ENCODE peak calls at places on chromosomes 5 and 9, in five cellular contexts. O, S, P, F and W are unnamed samples.

GRCh38 chr5:56993241-56993640 is 41.3 kb upstream of the MIER3 start:
- DNase-seq in O (no peak), S (no peak), P (no peak), F (no peak), W (no peak)

GRCh38 chr9:22244141-22245011 is 202.2 kb upstream of the DMRTA1 start:
- DNase-seq in O (no peak), S (no peak), P (peak), F (no peak), W (peak)

GRCh38 chr9:109253637-109254284 is 67.1 kb downstream of the EPB41L4B start:
- DNase-seq in O (no peak), S (no peak), P (peak), F (no peak), W (no peak)

GRCh38 chr9:85108806-85109205 is 439.3 kb downstream of the NTRK2 start:
- DNase-seq in O (no peak), S (no peak), P (no peak), F (no peak), W (no peak)

GRCh38 chr5:14497276-14497675 is 84.3 kb upstream of the OTULINL start:
- DNase-seq in O (no peak), S (no peak), P (no peak), F (no peak), W (no peak)

GRCh38 chr9:70036641-70037040 is 7.0 kb upstream of the MAMDC2 start:
- DNase-seq in O (no peak), S (no peak), P (no peak), F (no peak), W (no peak)

GRCh38 chr5:163407034-163407652 is 30.3 kb upstream of the CCNG1 start:
- DNase-seq in O (no peak), S (no peak), P (no peak), F (peak), W (no peak)

GRCh38 chr5:116494784-116495480 is 79.7 kb downstream of the SEMA6A start:
- DNase-seq in O (no peak), S (no peak), P (no peak), F (no peak), W (peak)

GRCh38 chr5:175861337-175862130 is 9.8 kb upstream of the CPLX2 start:
- DNase-seq in O (no peak), S (no peak), P (peak), F (no peak), W (peak)

GRCh38 chr9:98726735-98727134 is 18.0 kb upstream of the GABBR2 start:
- DNase-seq in O (no peak), S (no peak), P (no peak), F (no peak), W (no peak)

GRCh38 chr9:136693490-136694162 is 6.4 kb upstream of the AGPAT2 start:
- DNase-seq in O (no peak), S (peak), P (peak), F (no peak), W (peak)

GRCh38 chr5:21642321-21642720 is 1210.8 kb downstream of the CDH12 start:
- DNase-seq in O (no peak), S (no peak), P (no peak), F (no peak), W (no peak)

GRCh38 chr9:131125038-131125287 is 423 bp upstream of the NUP214 start:
- DNase-seq in O (no peak), S (peak), P (peak), F (no peak), W (no peak)

DNA sequence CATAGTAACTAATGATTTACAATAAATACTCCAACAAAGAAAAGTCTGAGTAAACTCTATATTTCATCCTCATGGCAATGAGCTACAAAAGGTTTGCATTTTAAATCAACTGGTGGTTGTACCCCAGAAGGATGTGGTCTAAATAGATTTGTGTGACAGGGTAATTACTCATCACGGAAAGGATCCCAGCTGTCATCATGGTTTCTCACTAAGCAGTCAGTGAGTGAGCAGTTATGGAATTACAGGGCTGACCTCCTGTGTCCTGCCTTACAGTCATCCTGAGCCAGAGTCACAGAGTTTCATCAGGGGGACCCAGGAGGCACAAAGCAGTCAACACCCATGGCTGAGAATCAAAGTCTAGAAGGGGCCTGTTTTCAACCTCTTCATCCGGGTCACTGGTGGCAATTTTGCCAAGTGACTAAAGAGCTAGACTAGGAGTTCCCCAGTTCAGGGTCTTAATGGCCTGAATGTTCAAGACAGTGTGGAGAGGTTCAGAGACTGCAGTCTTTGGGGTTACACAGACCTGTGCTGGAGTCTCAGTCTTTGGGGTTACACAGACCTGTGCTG is 210.7 kb upstream of the SLC24A2 start:
- DNase-seq in O (no peak), S (no peak), P (no peak), F (peak), W (no peak)
- TF ChIP-seq HDAC2 in O (no peak), S (no peak), P (no peak), F (no peak), W (no peak)

DNA sequence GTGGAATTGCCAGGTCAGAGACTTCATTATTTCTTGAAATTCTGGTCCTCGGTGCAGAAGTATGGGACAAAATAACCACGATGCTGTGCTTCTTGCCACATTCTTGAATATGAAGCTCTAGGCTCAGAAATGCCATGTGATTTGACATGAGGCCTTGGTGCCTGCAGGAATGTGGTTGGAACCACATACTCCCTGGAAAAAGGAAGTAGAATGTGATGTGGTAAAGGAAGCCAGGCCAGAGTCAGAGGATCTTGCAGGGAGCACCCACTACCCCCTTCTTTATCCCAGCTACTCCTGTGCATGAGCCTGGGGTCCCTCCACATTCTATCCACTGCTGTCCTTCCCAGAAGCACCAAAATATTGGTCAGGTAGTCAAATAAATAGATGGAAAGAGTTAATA is 80.9 kb downstream of the FOXD1 start:
- DNase-seq in O (no peak), S (no peak), P (no peak), F (no peak), W (no peak)
- TF ChIP-seq HDAC2 in O (no peak), S (no peak), P (no peak), F (no peak), W (no peak)

GRCh38 chr5:16884595-16884994 is 51.5 kb downstream of the MYO10 start:
- DNase-seq in O (no peak), S (no peak), P (no peak), F (no peak), W (no peak)

GRCh38 chr5:16886366-16886736 is 49.7 kb downstream of the MYO10 start:
- DNase-seq in O (no peak), S (no peak), P (peak), F (no peak), W (no peak)

GRCh38 chr5:16881253-16881652 is 54.8 kb downstream of the MYO10 start:
- DNase-seq in O (no peak), S (no peak), P (no peak), F (no peak), W (peak)

GRCh38 chr5:16885635-16886365 is 50.3 kb downstream of the MYO10 start:
- DNase-seq in O (no peak), S (no peak), P (no peak), F (no peak), W (no peak)

DNA sequence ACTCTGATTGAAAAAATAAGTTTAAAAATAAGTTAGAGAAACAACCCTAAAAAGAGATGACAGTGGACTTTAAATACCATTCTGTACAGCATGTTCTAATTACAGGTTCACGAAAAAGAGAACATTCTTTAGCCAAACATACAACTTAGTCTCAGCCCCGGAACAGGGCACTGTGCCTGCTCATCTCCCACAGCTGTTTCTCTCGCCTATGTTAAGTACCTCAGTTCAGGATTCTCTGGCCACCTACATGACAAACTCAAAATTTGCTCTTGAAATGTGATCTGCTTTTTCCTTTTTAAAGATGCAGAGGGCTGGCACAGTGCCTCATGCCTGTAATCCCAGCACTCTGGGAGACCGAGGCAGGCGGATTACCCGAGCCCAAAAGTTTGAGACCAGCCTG is 52.3 kb downstream of the MYO10 start:
- DNase-seq in O (no peak), S (no peak), P (no peak), F (no peak), W (no peak)
- TF ChIP-seq HDAC2 in O (no peak), S (no peak), P (no peak), F (no peak), W (no peak)

GRCh38 chr9:76905661-76905983 is 292 bp downstream of the PRUNE2 start:
- DNase-seq in O (no peak), S (no peak), P (no peak), F (no peak), W (no peak)

GRCh38 chr9:76901801-76902200 is 4.1 kb downstream of the PRUNE2 start:
- DNase-seq in O (no peak), S (no peak), P (no peak), F (no peak), W (no peak)

GRCh38 chr9:76902395-76902794 is 3.5 kb downstream of the PRUNE2 start:
- DNase-seq in O (no peak), S (no peak), P (no peak), F (no peak), W (no peak)

GRCh38 chr9:76904661-76905457 is 1.1 kb downstream of the PRUNE2 start:
- DNase-seq in O (no peak), S (no peak), P (no peak), F (no peak), W (no peak)

DNA sequence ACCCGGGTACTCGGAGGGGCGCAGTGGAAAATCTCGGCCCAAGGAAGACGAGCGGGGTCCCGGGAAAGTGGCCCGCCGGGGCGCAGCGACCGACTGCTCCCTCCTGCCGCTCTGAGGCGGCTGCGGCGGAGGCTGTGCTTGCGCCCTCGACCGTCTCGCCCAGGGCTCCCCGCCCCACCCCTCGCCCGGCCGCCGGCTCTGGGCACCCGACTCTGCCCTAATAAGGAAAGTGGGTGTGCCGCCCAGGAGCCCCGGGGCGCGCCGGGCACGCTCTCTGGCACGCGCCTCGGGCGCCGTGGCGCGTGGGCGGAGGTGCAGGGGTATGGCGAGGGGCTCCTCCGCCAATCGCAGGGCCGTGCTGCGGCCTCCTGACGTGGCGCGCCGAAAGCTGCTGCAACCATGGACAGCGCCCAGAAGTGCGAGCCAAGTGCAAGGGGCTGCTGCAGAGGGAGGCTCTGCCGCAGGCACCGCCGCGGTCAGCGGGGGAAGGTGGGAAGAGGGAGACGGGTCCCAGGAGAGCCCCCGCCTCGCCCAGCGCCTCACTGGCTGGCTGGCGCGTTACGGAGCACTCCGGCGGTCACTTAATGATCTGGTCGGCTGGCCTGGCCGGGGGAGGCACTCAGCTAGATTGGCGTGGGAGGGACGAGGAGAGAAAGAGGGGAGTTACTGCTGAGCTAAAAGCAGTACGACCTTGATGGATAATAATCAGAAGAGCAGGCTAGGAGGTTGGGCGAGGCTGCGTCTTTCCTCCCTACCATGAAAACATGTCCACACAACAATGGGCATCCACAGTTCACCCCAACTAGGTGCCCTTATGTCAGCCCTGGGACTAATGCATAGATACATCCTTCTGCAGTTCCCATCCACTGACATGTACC is at the start of gene PRUNE2:
- DNase-seq in O (peak), S (peak), P (peak), F (no peak), W (no peak)
- TF ChIP-seq HDAC2 in O (peak), S (no peak), P (no peak), F (no peak), W (no peak)

GRCh38 chr5:7927466-7928375 is 58.8 kb downstream of the MTRR start:
- DNase-seq in O (peak), S (peak), P (peak), F (no peak), W (peak)
- TF ChIP-seq HDAC2 in O (no peak), S (no peak), P (no peak), F (no peak), W (no peak)

GRCh38 chr5:51986733-51987132 is 603.5 kb downstream of the ISL1 start:
- DNase-seq in O (no peak), S (no peak), P (no peak), F (no peak), W (no peak)
- TF ChIP-seq HDAC2 in O (no peak), S (no peak), P (no peak), F (no peak), W (no peak)